ENCODE peak calls at places on chromosomes 4 and X, in five cellular contexts. O is breast epithelium, N is upper lobe of right lung, Q is cardiac muscle cell, G is hepatocyte. J is an unnamed sample. For H3K4me1, the result is how much of the 10 kb centered on the place peaks cover.

GRCh38 chrX:42992199-42992943 is 214.4 kb upstream of the PPP1R2C start:
- DNase-seq in O (no peak), N (no peak), Q (no peak), G (no peak), J (no peak)

GRCh38 chr4:112140536-112140935 is 4.7 kb upstream of the FAM241A start:
- DNase-seq in O (no peak), N (no peak), Q (no peak), G (no peak), J (no peak)

GRCh38 chrX:19673334-19674040 is 158.2 kb upstream of the MAP3K15 start:
- DNase-seq in O (no peak), N (peak), Q (no peak), G (peak), J (peak)

GRCh38 chr4:132955146-132955545 is 193.9 kb upstream of the PCDH10 start:
- DNase-seq in O (no peak), N (no peak), Q (no peak), G (no peak), J (no peak)

GRCh38 chrX:49250066-49250465 is 14.4 kb downstream of the FOXP3 start:
- DNase-seq in O (no peak), N (no peak), Q (no peak), G (no peak), J (no peak)

GRCh38 chr4:147714575-147715401 is 17.1 kb upstream of the ARHGAP10 start:
- DNase-seq in O (peak), N (no peak), Q (no peak), G (no peak), J (no peak)

GRCh38 chr4:37682701-37683401 is 3.3 kb downstream of the RELL1 start:
- DNase-seq in O (no peak), N (no peak), Q (no peak), G (peak), J (no peak)

GRCh38 chr4:103306870-103307345 is 108.8 kb upstream of the CENPE start:
- DNase-seq in O (no peak), N (no peak), Q (peak), G (peak), J (no peak)

GRCh38 chr4:42965326-42965725 is 72.8 kb downstream of the GRXCR1 start:
- DNase-seq in O (no peak), N (no peak), Q (peak), G (no peak), J (no peak)

GRCh38 chr4:7295917-7296660 is 103.8 kb downstream of the SORCS2 start:
- DNase-seq in O (no peak), N (peak), Q (peak), G (peak), J (peak)

GRCh38 chrX:119942173-119942819 is 1.3 kb downstream of the NKAP start:
- DNase-seq in O (no peak), N (no peak), Q (no peak), G (no peak), J (no peak)
- H3K27ac ChIP-seq in O (peak), N (peak), Q (peak), G (peak), J (peak)

GRCh38 chr4:8771666-8772065 is 100.0 kb downstream of the HMX1 start:
- DNase-seq in O (peak), N (peak), Q (no peak), G (no peak), J (no peak)

GRCh38 chr4:8770518-8771257 is 101.0 kb downstream of the HMX1 start:
- DNase-seq in O (peak), N (peak), Q (no peak), G (no peak), J (no peak)

GRCh38 chr4:8768357-8768999 is 103.2 kb downstream of the HMX1 start:
- DNase-seq in O (peak), N (peak), Q (no peak), G (no peak), J (no peak)

GRCh38 chr4:8771258-8771590 is 100.4 kb downstream of the HMX1 start:
- DNase-seq in O (peak), N (peak), Q (peak), G (no peak), J (no peak)

DNA sequence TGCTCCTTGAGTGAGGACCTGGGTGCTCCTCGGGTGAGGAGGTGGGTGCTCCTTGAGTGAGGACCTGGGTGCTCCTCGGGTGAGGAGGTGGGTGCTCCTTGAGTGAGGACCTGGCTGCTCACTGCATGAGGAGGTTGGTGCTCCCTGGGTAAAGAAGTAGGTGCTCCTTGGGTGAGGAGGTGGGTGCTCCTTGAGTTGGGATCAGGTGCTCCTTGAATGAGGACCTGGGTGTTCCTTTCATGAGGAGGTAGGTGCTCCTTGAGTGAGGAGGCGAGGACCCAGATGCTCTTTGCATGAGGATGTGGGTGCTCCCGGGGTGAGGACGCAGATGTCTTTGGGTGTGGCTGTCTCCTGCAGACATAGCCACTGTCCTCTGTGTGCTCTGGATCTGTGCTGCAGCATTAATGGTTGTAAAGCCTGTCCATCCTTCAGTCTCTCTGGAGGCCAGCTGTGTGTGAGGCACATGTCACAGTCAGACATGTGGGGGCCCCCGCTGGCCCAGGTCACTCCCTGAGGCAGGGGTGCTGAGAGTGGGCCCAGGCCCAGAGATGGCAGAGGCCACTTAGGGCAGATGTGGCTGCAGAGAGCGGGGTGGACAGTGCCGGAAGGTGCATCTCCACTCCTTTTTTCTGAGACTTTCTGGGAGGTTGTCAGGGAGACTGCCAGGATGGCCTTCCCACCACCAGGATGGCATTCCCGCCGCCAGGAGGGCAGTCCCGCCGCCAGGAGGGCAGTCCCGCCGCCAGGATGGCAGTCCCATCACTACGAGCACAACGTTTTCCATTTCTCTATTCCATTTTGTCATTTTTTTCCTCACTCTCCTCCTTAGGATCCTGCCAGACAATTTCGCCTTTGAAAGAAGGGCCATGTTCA is 101.8 kb downstream of the HMX1 start:
- DNase-seq in O (peak), N (peak), Q (no peak), G (no peak), J (no peak)
- TF ChIP-seq CTCF in O (no peak), N (no peak), Q (no peak), G (no peak), J (no peak)

GRCh38 chr4:2796261-2797187 is 3.6 kb downstream of the SH3BP2 start:
- DNase-seq in O (peak), N (peak), Q (no peak), G (peak), J (no peak)

GRCh38 chr4:2798399-2799301 is 5.8 kb downstream of the SH3BP2 start:
- DNase-seq in O (no peak), N (peak), Q (no peak), G (no peak), J (no peak)

GRCh38 chr4:2795558-2796260 is 2.8 kb downstream of the SH3BP2 start:
- DNase-seq in O (peak), N (peak), Q (no peak), G (peak), J (no peak)

GRCh38 chr4:2797545-2798305 is 4.8 kb downstream of the SH3BP2 start:
- DNase-seq in O (peak), N (peak), Q (no peak), G (no peak), J (no peak)

DNA sequence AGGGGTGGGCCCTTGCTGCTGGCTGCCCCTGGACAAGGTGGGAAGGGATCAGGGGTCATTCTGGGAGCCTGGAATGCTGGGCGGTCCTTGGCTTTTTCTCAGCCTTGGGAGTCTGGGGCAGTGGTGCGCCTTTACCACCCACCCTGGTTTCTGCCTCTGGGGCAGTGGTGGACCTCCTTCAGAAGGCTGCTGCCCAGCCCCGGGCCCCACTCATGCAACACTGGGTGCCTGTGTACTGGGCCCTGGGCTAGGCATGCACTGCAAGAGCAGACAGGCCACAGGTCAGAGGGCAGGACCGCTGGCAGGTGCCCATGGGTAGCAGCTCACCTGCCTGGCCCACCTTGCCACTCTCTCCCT is 4.3 kb downstream of the SH3BP2 start:
- DNase-seq in O (peak), N (peak), Q (no peak), G (peak), J (no peak)
- H3K4me1 ChIP-seq in O (half or more), N (half or more), Q (under half), G (half or more), J (under half)

GRCh38 chr4:96974295-96974694 is 1134.4 kb downstream of the PDHA2 start:
- DNase-seq in O (no peak), N (no peak), Q (no peak), G (no peak), J (no peak)
- H3K27ac ChIP-seq in O (no peak), N (no peak), Q (no peak), G (no peak), J (no peak)

DNA sequence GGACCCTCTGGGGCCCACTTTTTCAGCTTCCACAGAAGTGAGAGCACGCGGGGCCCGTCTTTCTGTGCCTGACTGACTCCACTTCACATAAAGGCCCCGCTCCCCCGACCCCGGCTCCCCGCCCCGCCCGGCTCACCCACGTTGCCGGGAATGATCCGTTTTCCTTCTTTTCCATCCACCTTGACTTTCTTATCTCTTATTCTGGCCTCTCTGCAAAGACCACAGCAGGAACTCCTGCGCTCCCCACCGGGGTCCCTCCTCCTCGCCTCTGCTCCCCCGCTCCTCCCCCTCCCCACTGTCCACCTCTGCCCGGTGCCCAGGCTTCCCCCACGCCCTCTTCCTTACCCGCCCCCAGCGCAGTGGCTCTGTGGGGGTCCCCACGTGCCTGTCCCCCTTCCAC is 54.2 kb upstream of the CLDN24 start:
- DNase-seq in O (no peak), N (no peak), Q (no peak), G (no peak), J (no peak)
- TF ChIP-seq CTCF in O (no peak), N (no peak), Q (no peak), G (no peak), J (no peak)